ENCODE peak calls at places on chromosomes 13 and 19, in four cellular contexts. T is NCI-H748 treated with DMSO at 0.1 percent for 48 hours; V is activated naive CD4-positive, alpha-beta T cell treated with Interleukin-2 at 50 U/mL for 16 hours; Z is GDM1. Q is an unnamed sample.

GRCh38 chr19:44552324-44552723 is 22.8 kb upstream of the CEACAM20 start:
- DNase-seq in T (peak; percentile 24), V (peak; percentile 10), Z (peak; percentile 2), Q (peak; percentile 57)

GRCh38 chr13:34863360-34864135 is 78.5 kb upstream of the NBEA start:
- DNase-seq in T (no peak), V (no peak), Z (no peak), Q (peak; percentile 82)

GRCh38 chr13:48448963-48449614 is 36.2 kb upstream of the LPAR6 start:
- DNase-seq in T (no peak), V (no peak), Z (no peak), Q (peak; percentile 81)

GRCh38 chr19:38725469-38726283 is 18.6 kb downstream of the CAPN12 start:
- DNase-seq in T (no peak), V (no peak), Z (no peak), Q (no peak)

GRCh38 chr13:51935326-51936171 is 73.8 kb downstream of the CCDC70 start:
- DNase-seq in T (no peak), V (no peak), Z (no peak), Q (peak; percentile 45)

GRCh38 chr19:43818500-43818899 is 8.6 kb upstream of the ZNF283 start:
- DNase-seq in T (no peak), V (no peak), Z (no peak), Q (no peak)

GRCh38 chr13:24176351-24177101 is 16.0 kb downstream of the SPATA13 start:
- DNase-seq in T (no peak), V (no peak), Z (no peak), Q (no peak)

GRCh38 chr19:28446511-28446910 is 766.4 kb downstream of the UQCRFS1 start:
- DNase-seq in T (no peak), V (no peak), Z (no peak), Q (no peak)

GRCh38 chr13:41985788-41986508 is 25.0 kb upstream of the VWA8 start:
- DNase-seq in T (no peak), V (no peak), Z (no peak), Q (peak; percentile 43)

GRCh38 chr19:49229416-49229815 is 71.8 kb downstream of the TRPM4 start:
- DNase-seq in T (no peak), V (no peak), Z (no peak), Q (no peak)

GRCh38 chr13:72246396-72246795 is 379.4 kb upstream of the DACH1 start:
- DNase-seq in T (no peak), V (no peak), Z (no peak), Q (peak; percentile 67)

GRCh38 chr19:19214892-19215291 is 3.1 kb downstream of the NCAN start:
- DNase-seq in T (no peak), V (peak; percentile 33), Z (peak; percentile 31), Q (peak; percentile 41)

GRCh38 chr13:80131204-80131603 is 209.7 kb downstream of the SPRY2 start:
- DNase-seq in T (no peak), V (no peak), Z (no peak), Q (peak; percentile 77)

GRCh38 chr13:78137404-78138142 is 218.9 kb upstream of the EDNRB start:
- DNase-seq in T (peak; percentile 80), V (no peak), Z (peak; percentile 28), Q (peak; percentile 82)

GRCh38 chr19:44757735-44758505 is 9.4 kb downstream of the BCL3 start:
- DNase-seq in T (no peak), V (no peak), Z (no peak), Q (peak; percentile 51)

GRCh38 chr19:43798546-43799409 is 3.5 kb downstream of the LYPD5 start:
- DNase-seq in T (no peak), V (peak; percentile 77), Z (no peak), Q (peak; percentile 35)

GRCh38 chr13:24500977-24501376 is 11.6 kb downstream of the PARP4 start:
- DNase-seq in T (no peak), V (no peak), Z (no peak), Q (peak; percentile 79)

GRCh38 chr19:44260343-44260681 is 626 bp downstream of the ZNF233 start:
- DNase-seq in T (no peak), V (no peak), Z (no peak), Q (no peak)

GRCh38 chr19:18440421-18440877 is 2.5 kb upstream of the ISYNA1 start:
- DNase-seq in T (no peak), V (peak; percentile 40), Z (no peak), Q (peak; percentile 56)

GRCh38 chr19:15264061-15264932 is 32.0 kb upstream of the EPHX3 start:
- DNase-seq in T (no peak), V (peak; percentile 76), Z (peak; percentile 17), Q (peak; percentile 79)

GRCh38 chr13:24557121-24557520 is 44.5 kb upstream of the PARP4 start:
- DNase-seq in T (no peak), V (no peak), Z (no peak), Q (no peak)

GRCh38 chr13:80952158-80952557 is 611.2 kb upstream of the SPRY2 start:
- DNase-seq in T (no peak), V (no peak), Z (no peak), Q (no peak)

GRCh38 chr19:52034051-52034728 is 6.0 kb upstream of the ZNF614 start:
- DNase-seq in T (no peak), V (no peak), Z (no peak), Q (peak; percentile 11)